ENCODE peak calls at places on chromosomes 6 and 20, in four cellular contexts. F is sigmoid colon; I is effector CD4-positive, alpha-beta T cell; B is PC-3. Z is an unnamed sample.

GRCh38 chr6:46128476-46128875 is 1.3 kb upstream of the ENPP4 start:
- DNase-seq in F (no peak), B (no peak), I (no peak), Z (no peak)

GRCh38 chr20:24605937-24606455 is 136.6 kb downstream of the SYNDIG1 start:
- DNase-seq in F (no peak), B (no peak), I (no peak), Z (no peak)

GRCh38 chr6:85594197-85594930 is 706 bp upstream of the SNX14 start:
- DNase-seq in B (no peak), I (peak), F (no peak), Z (peak)

GRCh38 chr20:1188347-1188746 is 3.6 kb upstream of the TMEM74B start:
- DNase-seq in B (no peak), I (no peak), F (no peak), Z (no peak)

GRCh38 chr6:5066456-5067093 is 18.6 kb upstream of the PPP1R3G start:
- DNase-seq in B (no peak), I (no peak), F (no peak), Z (no peak)

GRCh38 chr20:57708694-57709673 is 831 bp downstream of the PMEPA1 start:
- DNase-seq in I (peak), B (no peak), F (peak), Z (no peak)

GRCh38 chr6:11172501-11173337 is 59.7 kb downstream of the NEDD9 start:
- DNase-seq in F (no peak), B (peak), I (peak), Z (peak)

GRCh38 chr20:39108746-39109145 is 146.6 kb downstream of the DHX35 start:
- DNase-seq in B (peak), F (no peak), I (no peak), Z (peak)